ENCODE peak calls at places on chromosome 11, in four cellular contexts. G is testis; K is stimulated activated CD8-positive, alpha-beta memory T cell treated with anti-CD3 and anti-CD28 coated beads, Interleukin-4, amount 100 ng/mL, for 24 hours; C is GM23248. O is an unnamed sample.

GRCh38 chr11:65611028-65611757 is 2.8 kb downstream of the MAP3K11 start:
- DNase-seq in C (no peak), K (no peak), G (no peak), O (no peak)

GRCh38 chr11:33575311-33575710 is 125.3 kb downstream of the C11orf91 start:
- DNase-seq in K (no peak), G (no peak), C (no peak), O (no peak)

GRCh38 chr11:33633251-33634003 is 67.2 kb downstream of the C11orf91 start:
- DNase-seq in C (peak), G (no peak), K (no peak), O (no peak)

GRCh38 chr11:75428301-75428724 is 4.7 kb downstream of the KLHL35 start:
- DNase-seq in G (peak), K (peak), C (peak), O (peak)

GRCh38 chr11:114774599-114775365 is 96.5 kb downstream of the NXPE2 start:
- DNase-seq in C (peak), K (no peak), G (peak), O (no peak)

GRCh38 chr11:79242616-79243015 is 198.2 kb downstream of the TENM4 start:
- DNase-seq in G (no peak), C (no peak), K (no peak), O (no peak)

GRCh38 chr11:70020336-70021214 is 57.5 kb upstream of the ANO1 start:
- DNase-seq in K (no peak), C (peak), G (no peak), O (no peak)

GRCh38 chr11:32034680-32035079 is 56.2 kb upstream of the RCN1 start:
- DNase-seq in G (no peak), C (peak), K (no peak), O (no peak)

GRCh38 chr11:126465573-126466287 is 110.2 kb downstream of the ST3GAL4 start:
- DNase-seq in G (peak), K (no peak), C (peak), O (peak)

GRCh38 chr11:26247340-26247739 is 84.6 kb upstream of the ANO3 start:
- DNase-seq in K (no peak), C (peak), G (no peak), O (no peak)

GRCh38 chr11:19939415-19939929 is 220.8 kb downstream of the DBX1 start:
- DNase-seq in K (no peak), G (no peak), C (no peak), O (no peak)

GRCh38 chr11:47950396-47950795 is 30.0 kb upstream of the PTPRJ start:
- DNase-seq in G (no peak), C (no peak), K (peak), O (peak)

GRCh38 chr11:67374571-67375276 is 1.3 kb upstream of the CLCF1 start:
- DNase-seq in G (no peak), K (no peak), C (peak), O (no peak)

GRCh38 chr11:34403431-34403830 is 35.3 kb upstream of the CAT start:
- DNase-seq in C (no peak), K (no peak), G (no peak), O (no peak)

GRCh38 chr11:73538381-73538872 is 59.5 kb downstream of the FAM168A start:
- DNase-seq in C (peak), G (no peak), K (no peak), O (no peak)

GRCh38 chr11:36069576-36070214 is 125.8 kb downstream of the LDLRAD3 start:
- DNase-seq in G (no peak), K (no peak), C (no peak), O (no peak)

GRCh38 chr11:70510106-70510505 is 111.8 kb downstream of the CTTN start:
- DNase-seq in G (no peak), C (no peak), K (no peak), O (no peak)

GRCh38 chr11:43010042-43010441 is 301.8 kb upstream of the API5 start:
- DNase-seq in C (no peak), G (no peak), K (no peak), O (no peak)

GRCh38 chr11:113991718-113992458 is 17.0 kb downstream of the HTR3A start:
- DNase-seq in G (no peak), K (no peak), C (no peak), O (no peak)

GRCh38 chr11:104968856-104969776 is 742 bp upstream of the CASP4 start:
- DNase-seq in G (peak), C (peak), K (no peak), O (no peak)

GRCh38 chr11:33996498-33997454 is 54.8 kb upstream of the CAPRIN1 start:
- DNase-seq in G (peak), K (peak), C (peak), O (peak)

GRCh38 chr11:113147249-113147648 is 167.1 kb upstream of the TTC12 start:
- DNase-seq in K (no peak), C (no peak), G (no peak), O (no peak)

GRCh38 chr11:111714522-111714921 is 51.7 kb downstream of the PPP2R1B start:
- DNase-seq in K (no peak), C (no peak), G (no peak), O (no peak)

GRCh38 chr11:68827733-68828132 is 14.0 kb downstream of the CPT1A start:
- DNase-seq in C (no peak), K (no peak), G (peak), O (no peak)

GRCh38 chr11:12090061-12090572 is 20.3 kb upstream of the MICAL2 start:
- DNase-seq in G (no peak), K (no peak), C (peak), O (no peak)

GRCh38 chr11:73269353-73270088 is 2.6 kb upstream of the P2RY6 start:
- DNase-seq in G (no peak), K (no peak), C (no peak), O (no peak)

GRCh38 chr11:68632802-68633201 is 51.5 kb upstream of the GAL start:
- DNase-seq in C (peak), K (peak), G (no peak), O (peak)

GRCh38 chr11:15622231-15622890 is 507.6 kb downstream of the INSC start:
- DNase-seq in C (no peak), K (no peak), G (no peak), O (no peak)

GRCh38 chr11:120283124-120283523 is 42.0 kb upstream of the TLCD5 start:
- DNase-seq in K (no peak), C (no peak), G (no peak), O (no peak)